ENCODE peak calls at places on chromosomes 2 and 18, in nine cellular contexts. L, E, Y, J, M, I, P, U and Q are unnamed samples.

GRCh38 chr18:24112874-24113615 is 25.8 kb upstream of the CABYR start:
- DNase-seq in M (peak), Y (no peak), L (no peak), J (peak), U (peak), P (no peak), I (peak), E (no peak), Q (peak)

GRCh38 chr2:205405752-205406151 is 276.5 kb upstream of the NRP2 start:
- DNase-seq in J (no peak), E (no peak), L (no peak), M (no peak), Y (no peak), I (peak), P (no peak), U (no peak), Q (peak)

GRCh38 chr2:51158236-51158635 is 126.3 kb upstream of the NRXN1 start:
- DNase-seq in L (no peak), E (no peak), Y (no peak), P (no peak), M (no peak), U (no peak), J (no peak), I (no peak), Q (no peak)

GRCh38 chr18:40877096-40877495 is 1077.9 kb upstream of the PIK3C3 start:
- DNase-seq in P (no peak), U (no peak), J (no peak), Y (no peak), M (no peak), I (peak), E (no peak), L (no peak), Q (peak)

GRCh38 chr2:241184901-241185300 is 3.6 kb upstream of the ANO7 start:
- DNase-seq in P (no peak), Y (no peak), L (no peak), U (no peak), M (no peak), J (no peak), E (no peak), I (no peak), Q (no peak)

GRCh38 chr18:63137999-63138448 is 181.5 kb downstream of the BCL2 start:
- DNase-seq in I (no peak), J (no peak), Y (no peak), M (no peak), P (no peak), U (no peak), L (peak), E (peak), Q (no peak)

GRCh38 chr2:102046135-102046901 is 54.6 kb downstream of the IL1R2 start:
- DNase-seq in M (no peak), P (no peak), J (no peak), L (no peak), U (no peak), I (peak), Y (no peak), E (no peak), Q (peak)

GRCh38 chr2:158004131-158004530 is 97.5 kb upstream of the UPP2 start:
- DNase-seq in J (no peak), U (no peak), L (no peak), E (no peak), Y (no peak), I (peak), M (no peak), P (no peak), Q (no peak)

GRCh38 chr2:4420032-4420431 is 716.7 kb downstream of the DCDC2C start:
- DNase-seq in I (no peak), M (no peak), J (no peak), E (no peak), U (no peak), P (no peak), L (no peak), Y (no peak), Q (no peak)

GRCh38 chr2:216743781-216744180 is 48.4 kb upstream of the IGFBP5 start:
- DNase-seq in J (no peak), M (no peak), Y (no peak), U (no peak), E (no peak), P (no peak), L (no peak), I (no peak), Q (no peak)